ENCODE peak calls at places on chromosomes 16 and 17, in five cellular contexts. One of them, this sample, is unnamed.

GRCh38 chr17:8964801-8965393 is 610 bp downstream of the PIK3R5 start:
- DNase-seq in HCEC 1CT: no peak
- DNase-seq in stimulated activated CD4-positive, alpha-beta T cell treated with anti-CD3 and anti-CD28 coated beads, Interleukin-15, amount 100 ng/mL, for 48 hours: no peak
- DNase-seq in osteocyte: peak; percentile 81
- DNase-seq in ovary: no peak
- DNase-seq in this sample: no peak

GRCh38 chr17:8164815-8165131 is 2.0 kb upstream of the VAMP2 start:
- DNase-seq in HCEC 1CT: no peak
- DNase-seq in stimulated activated CD4-positive, alpha-beta T cell treated with anti-CD3 and anti-CD28 coated beads, Interleukin-15, amount 100 ng/mL, for 48 hours: no peak
- DNase-seq in osteocyte: no peak
- DNase-seq in ovary: no peak
- DNase-seq in this sample: no peak

GRCh38 chr17:42252528-42253172 is 23.5 kb downstream of the STAT5B start:
- DNase-seq in HCEC 1CT: peak; percentile 39
- DNase-seq in stimulated activated CD4-positive, alpha-beta T cell treated with anti-CD3 and anti-CD28 coated beads, Interleukin-15, amount 100 ng/mL, for 48 hours: no peak
- DNase-seq in osteocyte: no peak
- DNase-seq in ovary: no peak
- DNase-seq in this sample: no peak

GRCh38 chr17:68346448-68346847 is 55.2 kb downstream of the ARSG start:
- DNase-seq in HCEC 1CT: no peak
- DNase-seq in stimulated activated CD4-positive, alpha-beta T cell treated with anti-CD3 and anti-CD28 coated beads, Interleukin-15, amount 100 ng/mL, for 48 hours: peak; percentile 70
- DNase-seq in osteocyte: no peak
- DNase-seq in ovary: no peak
- DNase-seq in this sample: peak; percentile 92

GRCh38 chr16:48542020-48542473 is 67.9 kb downstream of the N4BP1 start:
- DNase-seq in HCEC 1CT: peak; percentile 41
- DNase-seq in stimulated activated CD4-positive, alpha-beta T cell treated with anti-CD3 and anti-CD28 coated beads, Interleukin-15, amount 100 ng/mL, for 48 hours: no peak
- DNase-seq in osteocyte: peak; percentile 83
- DNase-seq in ovary: no peak
- DNase-seq in this sample: no peak

GRCh38 chr17:61235821-61236197 is 163.8 kb upstream of the TBX2 start:
- DNase-seq in HCEC 1CT: no peak
- DNase-seq in stimulated activated CD4-positive, alpha-beta T cell treated with anti-CD3 and anti-CD28 coated beads, Interleukin-15, amount 100 ng/mL, for 48 hours: no peak
- DNase-seq in osteocyte: no peak
- DNase-seq in ovary: no peak
- DNase-seq in this sample: no peak

GRCh38 chr17:66540131-66540781 is 237.8 kb downstream of the PRKCA start:
- DNase-seq in HCEC 1CT: peak; percentile 88
- DNase-seq in stimulated activated CD4-positive, alpha-beta T cell treated with anti-CD3 and anti-CD28 coated beads, Interleukin-15, amount 100 ng/mL, for 48 hours: no peak
- DNase-seq in osteocyte: peak; percentile 85
- DNase-seq in ovary: peak; percentile 60
- DNase-seq in this sample: no peak

GRCh38 chr16:87821346-87822001 is 47.8 kb downstream of the SLC7A5 start:
- DNase-seq in HCEC 1CT: no peak
- DNase-seq in stimulated activated CD4-positive, alpha-beta T cell treated with anti-CD3 and anti-CD28 coated beads, Interleukin-15, amount 100 ng/mL, for 48 hours: no peak
- DNase-seq in osteocyte: no peak
- DNase-seq in ovary: no peak
- DNase-seq in this sample: no peak

GRCh38 chr17:17387017-17387416 is 83.8 kb downstream of the NT5M start:
- DNase-seq in HCEC 1CT: no peak
- DNase-seq in stimulated activated CD4-positive, alpha-beta T cell treated with anti-CD3 and anti-CD28 coated beads, Interleukin-15, amount 100 ng/mL, for 48 hours: no peak
- DNase-seq in osteocyte: no peak
- DNase-seq in ovary: no peak
- DNase-seq in this sample: no peak

GRCh38 chr16:22357635-22357971 is 16.8 kb downstream of the CDR2 start:
- DNase-seq in HCEC 1CT: no peak
- DNase-seq in stimulated activated CD4-positive, alpha-beta T cell treated with anti-CD3 and anti-CD28 coated beads, Interleukin-15, amount 100 ng/mL, for 48 hours: no peak
- DNase-seq in osteocyte: no peak
- DNase-seq in ovary: no peak
- DNase-seq in this sample: no peak